ENCODE peak calls at places on chromosomes 12 and 14, in seven cellular contexts. Y, U, O, X, M, F and D are unnamed samples. For H3K36me3, the result is how much of the 10 kb centered on the place peaks cover.

GRCh38 chr12:124036117-124037109 is 63.4 kb downstream of the ZNF664 start:
- DNase-seq in Y (peak), U (no peak), O (no peak), X (peak), M (no peak), F (peak), D (no peak)

GRCh38 chr12:6816598-6816997 is 5.0 kb upstream of the GPR162 start:
- DNase-seq in Y (no peak), U (no peak), O (no peak), X (no peak), M (no peak), F (no peak), D (no peak)

GRCh38 chr14:100904307-100905019 is 941 bp upstream of the RTL1 start:
- DNase-seq in Y (peak), U (no peak), O (peak), X (peak), M (no peak), F (no peak), D (no peak)

GRCh38 chr14:26394114-26394855 is 203.5 kb downstream of the NOVA1 start:
- DNase-seq in Y (peak), U (no peak), O (no peak), X (peak), M (no peak), F (peak), D (no peak)

GRCh38 chr14:85537526-85537925 is 7.6 kb downstream of the FLRT2 start:
- DNase-seq in Y (no peak), U (no peak), O (no peak), X (no peak), M (no peak), F (no peak), D (no peak)

GRCh38 chr12:64088431-64089349 is 133.4 kb downstream of the KICS2 start:
- DNase-seq in Y (peak), U (peak), O (peak), X (peak), M (no peak), F (peak), D (peak)

GRCh38 chr12:62760779-62761178 is 174.2 kb downstream of the PPM1H start:
- DNase-seq in Y (no peak), U (no peak), O (no peak), X (no peak), M (no peak), F (peak), D (no peak)

GRCh38 chr12:8914716-8915526 is 612 bp downstream of the PHC1 start:
- DNase-seq in Y (peak), U (peak), O (peak), X (peak), M (no peak), F (peak), D (peak)

GRCh38 chr14:99164712-99165111 is 107.3 kb downstream of the BCL11B start:
- DNase-seq in Y (peak), U (no peak), O (no peak), X (no peak), M (no peak), F (no peak), D (no peak)

GRCh38 chr14:92328664-92329255 is 5.8 kb downstream of the SLC24A4 start:
- DNase-seq in Y (peak), U (no peak), O (no peak), X (no peak), M (no peak), F (no peak), D (no peak)

GRCh38 chr14:92322516-92322915 is 449 bp upstream of the SLC24A4 start:
- DNase-seq in Y (peak), U (no peak), O (no peak), X (no peak), M (no peak), F (no peak), D (no peak)

GRCh38 chr14:92323031-92323915 is at the start of gene SLC24A4:
- DNase-seq in Y (peak), U (no peak), O (no peak), X (no peak), M (no peak), F (no peak), D (no peak)

GRCh38 chr14:92323916-92324818 is 1.2 kb downstream of the SLC24A4 start:
- DNase-seq in Y (no peak), U (no peak), O (no peak), X (no peak), M (no peak), F (no peak), D (no peak)

GRCh38 chr14:92325835-92326234 is 2.9 kb downstream of the SLC24A4 start:
- DNase-seq in Y (peak), U (no peak), O (no peak), X (no peak), M (no peak), F (no peak), D (no peak)
- TF ChIP-seq CTCF in Y (peak), U (no peak), O (peak), X (peak), M (no peak), F (no peak), D (no peak)

GRCh38 chr12:131735863-131736806 is 25.2 kb downstream of the SFSWAP start:
- DNase-seq in Y (peak), U (no peak), O (no peak), X (no peak), M (no peak), F (no peak), D (no peak)
- H3K36me3 ChIP-seq in Y (half or more), U (half or more), O (half or more), X (half or more), M (under half), F (under half), D (half or more)

GRCh38 chr14:54839681-54840080 is 62.9 kb downstream of the GCH1 start:
- DNase-seq in Y (no peak), U (no peak), O (no peak), X (peak), M (no peak), F (no peak), D (peak)
- H3K27ac ChIP-seq in Y (no peak), U (no peak), O (no peak), X (no peak), M (peak), F (no peak), D (peak)

GRCh38 chr14:61739133-61739532 is 23.1 kb upstream of the SNAPC1 start:
- DNase-seq in Y (no peak), U (no peak), O (no peak), X (no peak), M (no peak), F (no peak), D (no peak)

GRCh38 chr14:61736751-61737150 is 25.5 kb upstream of the SNAPC1 start:
- DNase-seq in Y (no peak), U (no peak), O (no peak), X (peak), M (no peak), F (peak), D (no peak)

GRCh38 chr14:61737913-61738312 is 24.3 kb upstream of the SNAPC1 start:
- DNase-seq in Y (no peak), U (no peak), O (no peak), X (no peak), M (no peak), F (no peak), D (no peak)

GRCh38 chr14:61730756-61731373 is 31.4 kb upstream of the SNAPC1 start:
- DNase-seq in Y (no peak), U (no peak), O (no peak), X (peak), M (no peak), F (no peak), D (no peak)

GRCh38 chr14:61733972-61734371 is 28.2 kb upstream of the SNAPC1 start:
- DNase-seq in Y (no peak), U (no peak), O (no peak), X (peak), M (no peak), F (no peak), D (no peak)
- TF ChIP-seq CTCF in Y (peak), U (no peak), O (no peak), X (peak), M (no peak), F (no peak), D (no peak)

DNA sequence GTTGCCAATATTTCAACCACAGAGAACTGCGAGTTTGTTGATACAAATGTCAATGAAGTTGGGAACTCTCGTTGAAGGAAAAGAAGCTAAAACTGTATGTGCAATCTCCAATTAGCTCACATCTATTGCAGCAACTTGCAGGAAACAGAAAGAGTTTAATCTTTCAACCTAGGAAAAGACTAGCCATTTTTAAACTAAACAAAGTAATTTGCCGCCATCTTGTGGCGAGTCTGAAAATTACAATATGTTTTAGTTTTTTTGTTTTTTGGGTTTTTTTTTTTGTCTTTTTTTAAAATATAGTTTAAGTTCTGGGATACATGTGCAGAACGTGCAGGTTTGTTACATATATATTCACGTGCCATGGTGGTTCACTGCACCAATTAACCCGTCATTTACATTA is 131.2 kb upstream of the FOXG1 start:
- DNase-seq in Y (no peak), U (no peak), O (no peak), X (peak), M (no peak), F (peak), D (no peak)
- H3K36me3 ChIP-seq in Y (under half), U (under half), O (under half), X (under half), M (under half), F (under half), D (under half)

DNA sequence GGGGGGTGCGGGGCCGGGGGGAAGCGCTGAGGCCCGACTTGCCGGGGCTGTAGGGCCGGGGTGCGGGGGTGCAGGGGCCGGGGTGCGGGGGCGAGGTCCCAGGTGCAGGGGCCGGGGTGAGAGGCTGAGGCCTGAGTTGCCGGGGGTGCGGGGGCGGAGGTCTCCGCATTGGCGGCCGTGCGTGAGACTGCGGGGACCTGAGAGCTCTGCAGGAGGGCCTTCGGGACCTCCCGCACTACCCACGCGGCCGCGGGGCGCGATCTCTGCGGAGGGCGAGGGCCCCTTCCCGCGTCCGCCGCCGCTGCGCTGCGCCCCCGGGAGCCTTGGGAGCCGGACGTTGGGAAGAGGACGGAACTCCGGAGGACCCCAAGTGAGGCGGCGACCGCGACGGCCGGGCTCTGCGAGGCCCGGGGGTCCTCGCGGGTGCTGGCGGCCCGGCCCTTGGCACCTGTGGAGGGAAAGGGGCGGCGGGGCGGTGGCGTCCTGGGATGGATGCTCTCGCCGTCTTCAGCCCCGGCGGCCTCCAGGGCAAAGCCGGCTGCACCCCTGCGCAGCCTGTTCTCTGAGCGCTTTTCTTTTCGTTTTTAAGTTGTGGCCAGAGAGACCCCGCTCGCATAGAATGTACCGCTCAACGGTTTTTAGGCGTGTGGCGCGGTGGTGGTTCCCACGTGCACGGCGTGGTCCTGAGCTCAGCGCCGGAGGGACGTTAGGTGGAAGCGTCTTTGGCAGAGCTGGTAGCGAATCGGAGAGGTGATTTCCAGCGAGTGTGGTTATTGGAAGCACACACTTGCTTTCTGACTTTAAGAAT is 1.3 kb downstream of the PIWIL1 start:
- DNase-seq in Y (no peak), U (no peak), O (no peak), X (no peak), M (no peak), F (no peak), D (no peak)
- H3K27ac ChIP-seq in Y (no peak), U (no peak), O (peak), X (no peak), M (no peak), F (no peak), D (no peak)

GRCh38 chr14:76080471-76080870 is 71.3 kb upstream of the GPATCH2L start:
- DNase-seq in Y (no peak), U (no peak), O (no peak), X (no peak), M (no peak), F (no peak), D (no peak)

GRCh38 chr14:76081642-76082041 is 70.1 kb upstream of the GPATCH2L start:
- DNase-seq in Y (no peak), U (no peak), O (no peak), X (no peak), M (no peak), F (no peak), D (no peak)

GRCh38 chr14:76080009-76080408 is 71.7 kb upstream of the GPATCH2L start:
- DNase-seq in Y (no peak), U (peak), O (peak), X (no peak), M (no peak), F (no peak), D (no peak)

GRCh38 chr14:76077340-76077739 is 74.4 kb upstream of the GPATCH2L start:
- DNase-seq in Y (no peak), U (no peak), O (no peak), X (no peak), M (no peak), F (no peak), D (no peak)

GRCh38 chr14:76078501-76078900 is 73.2 kb upstream of the GPATCH2L start:
- DNase-seq in Y (no peak), U (no peak), O (no peak), X (no peak), M (no peak), F (no peak), D (no peak)
- TF ChIP-seq CTCF in Y (no peak), U (no peak), O (no peak), X (no peak), M (no peak), F (no peak), D (no peak)

GRCh38 chr14:51262868-51263267 is 22.8 kb downstream of the TMX1 start:
- DNase-seq in Y (no peak), U (no peak), O (no peak), X (no peak), M (no peak), F (no peak), D (no peak)
- H3K36me3 ChIP-seq in Y (under half), U (under half), O (under half), X (under half), M (under half), F (under half), D (under half)

DNA sequence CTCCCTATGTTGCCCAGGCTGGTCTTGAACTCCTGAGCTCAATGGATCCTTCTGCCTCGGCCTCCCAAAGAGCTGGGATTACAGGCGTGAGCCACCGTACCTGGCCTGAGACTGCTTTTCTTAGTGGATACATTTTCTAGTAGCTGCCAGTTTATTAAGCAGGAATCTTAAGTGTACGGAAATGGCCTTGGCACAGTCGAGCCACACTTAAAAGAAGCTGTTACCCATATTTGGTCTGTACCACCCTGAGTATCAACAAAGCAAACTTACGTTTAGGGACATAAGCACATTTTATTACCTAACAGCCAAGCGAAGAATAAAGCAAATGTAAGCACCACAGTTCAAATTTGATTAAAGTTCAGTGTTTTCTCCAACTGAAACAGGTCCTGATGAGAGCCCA is 50.7 kb upstream of the NR2C1 start:
- DNase-seq in Y (no peak), U (no peak), O (no peak), X (no peak), M (no peak), F (no peak), D (no peak)
- H3K27ac ChIP-seq in Y (no peak), U (no peak), O (no peak), X (no peak), M (peak), F (no peak), D (peak)